ENCODE peak calls at places on chromosome 1, in nine cellular contexts. X, K, U, M, T, D, E, P and V are unnamed samples. For H3K36me3, the result is how much of the 10 kb centered on the place peaks cover.

GRCh38 chr1:37476460-37477197 is 2.2 kb downstream of the ZC3H12A start:
- DNase-seq in X (peak), K (peak), U (no peak), M (peak), T (peak), D (peak), E (no peak), P (peak), V (peak)

GRCh38 chr1:35883681-35884155 is 709 bp downstream of the AGO1 start:
- DNase-seq in X (peak), K (no peak), U (peak), M (no peak), T (peak), D (peak), E (no peak), P (peak), V (no peak)

GRCh38 chr1:85339089-85339488 is 62.7 kb upstream of the BCL10 start:
- DNase-seq in X (no peak), K (no peak), U (no peak), M (no peak), T (no peak), D (no peak), E (no peak), P (no peak), V (no peak)

GRCh38 chr1:243294723-243295121 is 38.9 kb downstream of the SDCCAG8 start:
- DNase-seq in X (no peak), K (no peak), U (no peak), M (no peak), T (no peak), D (no peak), E (no peak), P (no peak), V (no peak)

GRCh38 chr1:63563745-63564144 is 29.5 kb upstream of the PGM1 start:
- DNase-seq in X (no peak), K (no peak), U (no peak), M (no peak), T (no peak), D (no peak), E (no peak), P (no peak), V (no peak)

GRCh38 chr1:161427733-161428516 is 60.2 kb upstream of the CFAP126 start:
- DNase-seq in X (peak), K (no peak), U (no peak), M (no peak), T (no peak), D (no peak), E (no peak), P (no peak), V (peak)

GRCh38 chr1:208170252-208170651 is 73.9 kb downstream of the PLXNA2 start:
- DNase-seq in X (no peak), K (no peak), U (no peak), M (no peak), T (no peak), D (no peak), E (no peak), P (no peak), V (no peak)

GRCh38 chr1:155392898-155393411 is 72.3 kb downstream of the RUSC1 start:
- DNase-seq in X (no peak), K (no peak), U (no peak), M (no peak), T (no peak), D (no peak), E (no peak), P (no peak), V (no peak)

GRCh38 chr1:176033879-176034278 is 173.2 kb downstream of the COP1 start:
- DNase-seq in X (no peak), K (no peak), U (no peak), M (no peak), T (no peak), D (no peak), E (peak), P (no peak), V (no peak)

GRCh38 chr1:22282281-22282970 is 139.5 kb upstream of the WNT4 start:
- DNase-seq in X (no peak), K (no peak), U (no peak), M (peak), T (no peak), D (peak), E (no peak), P (peak), V (no peak)

GRCh38 chr1:22283596-22283995 is 140.7 kb upstream of the WNT4 start:
- DNase-seq in X (no peak), K (no peak), U (no peak), M (peak), T (no peak), D (no peak), E (no peak), P (no peak), V (no peak)

GRCh38 chr1:22285545-22286396 is 142.9 kb upstream of the WNT4 start:
- DNase-seq in X (no peak), K (no peak), U (no peak), M (peak), T (no peak), D (peak), E (no peak), P (no peak), V (no peak)

GRCh38 chr1:22284906-22285544 is 142.1 kb upstream of the WNT4 start:
- DNase-seq in X (no peak), K (no peak), U (no peak), M (peak), T (no peak), D (no peak), E (no peak), P (no peak), V (no peak)

DNA sequence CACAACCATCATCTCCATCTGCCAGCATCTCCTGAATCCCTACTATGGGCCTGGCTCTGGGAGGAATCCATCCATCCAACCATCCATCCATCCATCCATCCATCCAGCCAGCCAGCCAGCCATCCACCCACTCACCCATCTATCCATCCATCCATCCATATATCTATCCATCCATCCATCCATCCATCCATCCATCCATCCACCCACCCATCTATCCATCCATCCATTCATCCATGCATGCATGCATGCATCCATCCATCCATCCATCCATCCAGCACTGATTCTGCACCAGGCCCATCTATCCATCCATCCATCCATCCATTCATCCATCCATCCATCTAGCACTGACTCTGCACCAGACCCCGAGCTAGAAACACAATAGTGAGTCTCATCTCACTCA is 141.3 kb upstream of the WNT4 start:
- DNase-seq in X (no peak), K (no peak), U (no peak), M (no peak), T (no peak), D (no peak), E (no peak), P (no peak), V (no peak)
- H3K36me3 ChIP-seq in X (under half), K (under half), U (under half), M (under half), T (under half), D (under half), E (under half), P (under half), V (under half)

GRCh38 chr1:7967206-7967605 is 5.7 kb downstream of the PARK7 start:
- DNase-seq in X (no peak), K (no peak), U (no peak), M (no peak), T (no peak), D (no peak), E (no peak), P (no peak), V (no peak)
- H3K36me3 ChIP-seq in X (half or more), K (under half), U (under half), M (under half), T (half or more), D (under half), E (under half), P (half or more), V (under half)

DNA sequence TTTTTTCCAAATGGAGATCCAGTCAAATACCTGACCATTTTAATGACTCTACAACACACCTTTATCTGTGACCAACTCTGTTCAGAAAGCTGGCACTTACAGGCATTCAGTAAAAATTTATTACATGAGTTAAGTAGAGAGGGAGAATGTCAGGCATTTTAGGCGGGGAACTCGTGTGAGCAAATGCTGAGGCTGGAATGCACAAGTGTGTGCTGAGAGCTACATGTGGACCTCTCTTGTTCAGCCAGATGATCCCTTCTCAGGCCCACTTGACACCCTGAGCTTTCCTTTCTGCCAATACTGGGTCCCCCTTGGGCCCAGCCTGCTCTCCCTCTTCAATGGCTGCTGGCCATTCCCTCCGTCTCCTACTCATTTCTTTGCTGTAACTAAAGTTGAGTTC is 11.7 kb downstream of the PPIH start:
- DNase-seq in X (no peak), K (no peak), U (no peak), M (no peak), T (no peak), D (no peak), E (no peak), P (no peak), V (no peak)
- H3K36me3 ChIP-seq in X (half or more), K (under half), U (under half), M (under half), T (under half), D (under half), E (under half), P (under half), V (under half)

GRCh38 chr1:246778663-246779062 is 54.5 kb downstream of the SCCPDH start:
- DNase-seq in X (no peak), K (no peak), U (no peak), M (no peak), T (no peak), D (no peak), E (no peak), P (no peak), V (no peak)

GRCh38 chr1:246779561-246780175 is 55.5 kb downstream of the SCCPDH start:
- DNase-seq in X (no peak), K (no peak), U (no peak), M (no peak), T (no peak), D (no peak), E (no peak), P (no peak), V (no peak)

GRCh38 chr1:246780264-246780663 is 56.1 kb downstream of the SCCPDH start:
- DNase-seq in X (no peak), K (no peak), U (no peak), M (no peak), T (no peak), D (no peak), E (no peak), P (no peak), V (no peak)

GRCh38 chr1:246775531-246776385 is 51.5 kb downstream of the SCCPDH start:
- DNase-seq in X (no peak), K (no peak), U (no peak), M (no peak), T (no peak), D (no peak), E (no peak), P (no peak), V (no peak)

GRCh38 chr1:246776923-246777322 is 52.7 kb downstream of the SCCPDH start:
- DNase-seq in X (no peak), K (no peak), U (no peak), M (no peak), T (no peak), D (no peak), E (no peak), P (no peak), V (no peak)
- H3K36me3 ChIP-seq in X (under half), K (under half), U (under half), M (under half), T (under half), D (under half), E (under half), P (under half), V (under half)